ENCODE peak calls at places on chromosomes 4 and X, in ten cellular contexts. Y is AG08396; Z is heart right ventricle; C is suprapubic skin; J is GOT3; F is AG20443; S is NCI-H345; W is activated T-helper 1 cell treated with anti-CD3 and anti-CD28 coated beads, Interleukin-2, amount 50 U/mL, for 16 hours; L is ELR; D is sciatic nerve. G is an unnamed sample.

GRCh38 chr4:82746705-82747567 is 51.7 kb downstream of the SCD5 start:
- DNase-seq in Y (no peak), Z (no peak), C (no peak), J (no peak), F (no peak), S (no peak), W (no peak), L (no peak), D (no peak), G (no peak)

GRCh38 chr4:161762796-161763195 is 401.0 kb downstream of the FSTL5 start:
- DNase-seq in Y (no peak), Z (no peak), C (no peak), J (no peak), F (no peak), S (no peak), W (no peak), L (peak; percentile 50), D (no peak), G (no peak)

GRCh38 chrX:24260827-24261550 is 52.9 kb downstream of the SUPT20HL2 start:
- DNase-seq in Y (no peak), Z (no peak), C (no peak), J (no peak), F (peak; percentile 46), S (no peak), W (no peak), L (peak; percentile 56), D (no peak), G (no peak)

GRCh38 chr4:84971319-84971932 is 4.9 kb upstream of the WDFY3 start:
- DNase-seq in Y (peak; percentile 32), Z (no peak), C (no peak), J (no peak), F (peak; percentile 52), S (peak; percentile 46), W (no peak), L (peak; percentile 75), D (no peak), G (peak; percentile 78)

GRCh38 chr4:149980941-149981340 is 97.3 kb upstream of the DCLK2 start:
- DNase-seq in Y (peak; percentile 43), Z (no peak), C (no peak), J (peak; percentile 1), F (peak; percentile 71), S (peak; percentile 30), W (no peak), L (peak; percentile 58), D (peak; percentile 68), G (peak; percentile 68)

GRCh38 chrX:70168238-70169188 is 8.8 kb upstream of the DGAT2L6 start:
- DNase-seq in Y (peak; percentile 61), Z (no peak), C (no peak), J (no peak), F (peak; percentile 64), S (no peak), W (no peak), L (peak; percentile 77), D (no peak), G (peak; percentile 12)

GRCh38 chr4:38821739-38822138 is 17.1 kb upstream of the TLR1 start:
- DNase-seq in Y (no peak), Z (no peak), C (no peak), J (no peak), F (no peak), S (no peak), W (no peak), L (peak; percentile 74), D (no peak), G (no peak)

GRCh38 chr4:85953651-85954018 is 406.2 kb downstream of the MAPK10 start:
- DNase-seq in Y (no peak), Z (no peak), C (no peak), J (no peak), F (peak; percentile 36), S (no peak), W (no peak), L (peak; percentile 89), D (no peak), G (no peak)

GRCh38 chr4:25859429-25860148 is 3.2 kb downstream of the SEL1L3 start:
- DNase-seq in Y (no peak), Z (no peak), C (no peak), J (no peak), F (no peak), S (no peak), W (no peak), L (no peak), D (no peak), G (peak; percentile 65)

GRCh38 chrX:153590961-153591956 is 7.7 kb downstream of the CCNQ start:
- DNase-seq in Y (no peak), Z (no peak), C (no peak), J (no peak), F (no peak), S (no peak), W (no peak), L (no peak), D (no peak), G (no peak)

GRCh38 chrX:46279925-46280313 is 265.3 kb downstream of the ZNF674 start:
- DNase-seq in Y (peak; percentile 59), Z (no peak), C (no peak), J (no peak), F (peak; percentile 26), S (no peak), W (no peak), L (peak; percentile 74), D (no peak), G (no peak)

GRCh38 chr4:54547299-54548097 is 110.3 kb upstream of the KIT start:
- DNase-seq in Y (no peak), Z (no peak), C (no peak), J (no peak), F (no peak), S (no peak), W (no peak), L (no peak), D (no peak), G (no peak)

GRCh38 chr4:3519468-3520264 is 12.6 kb downstream of the LRPAP1 start:
- DNase-seq in Y (no peak), Z (no peak), C (peak; percentile 40), J (no peak), F (no peak), S (no peak), W (no peak), L (no peak), D (no peak), G (no peak)

GRCh38 chr4:98642991-98643426 is 15.4 kb downstream of the TSPAN5 start:
- DNase-seq in Y (no peak), Z (no peak), C (no peak), J (no peak), F (no peak), S (no peak), W (no peak), L (peak; percentile 85), D (no peak), G (no peak)

GRCh38 chrX:1242901-1243402 is 25.7 kb upstream of the CSF2RA start:
- DNase-seq in Y (no peak), Z (no peak), C (no peak), J (no peak), F (no peak), S (no peak), W (no peak), L (peak; percentile 16), D (no peak), G (no peak)

GRCh38 chr4:71184195-71184781 is 154.5 kb upstream of the SLC4A4 start:
- DNase-seq in Y (peak; percentile 55), Z (no peak), C (no peak), J (no peak), F (peak; percentile 47), S (peak; percentile 20), W (no peak), L (peak; percentile 80), D (peak; percentile 68), G (peak; percentile 87)

GRCh38 chr4:88219099-88219498 is 60.7 kb upstream of the ABCG2 start:
- DNase-seq in Y (peak; percentile 35), Z (no peak), C (no peak), J (no peak), F (peak; percentile 47), S (peak; percentile 42), W (no peak), L (peak; percentile 66), D (no peak), G (peak; percentile 69)

GRCh38 chr4:62225972-62226371 is 1025.8 kb downstream of the ADGRL3 start:
- DNase-seq in Y (no peak), Z (no peak), C (no peak), J (no peak), F (no peak), S (no peak), W (no peak), L (peak; percentile 15), D (no peak), G (no peak)

GRCh38 chrX:11406109-11406755 is 113.0 kb downstream of the AMELX start:
- DNase-seq in Y (no peak), Z (no peak), C (no peak), J (no peak), F (no peak), S (no peak), W (no peak), L (peak; percentile 13), D (no peak), G (no peak)

GRCh38 chrX:108018659-108019381 is 26.0 kb upstream of the VSIG1 start:
- DNase-seq in Y (no peak), Z (no peak), C (no peak), J (no peak), F (no peak), S (no peak), W (no peak), L (no peak), D (no peak), G (no peak)

GRCh38 chrX:49792376-49792775 is 36.7 kb upstream of the PAGE4 start:
- DNase-seq in Y (no peak), Z (no peak), C (no peak), J (no peak), F (no peak), S (no peak), W (no peak), L (no peak), D (no peak), G (no peak)

GRCh38 chr4:56730097-56730496 is 49.0 kb upstream of the HOPX start:
- DNase-seq in Y (no peak), Z (no peak), C (no peak), J (no peak), F (no peak), S (no peak), W (no peak), L (no peak), D (no peak), G (no peak)

GRCh38 chrX:16023790-16024734 is 99.3 kb upstream of the GRPR start:
- DNase-seq in Y (no peak), Z (no peak), C (no peak), J (no peak), F (peak; percentile 13), S (no peak), W (no peak), L (peak; percentile 77), D (no peak), G (no peak)

GRCh38 chr4:15013585-15013984 is 11.3 kb downstream of the CPEB2 start:
- DNase-seq in Y (no peak), Z (no peak), C (no peak), J (no peak), F (no peak), S (no peak), W (no peak), L (no peak), D (no peak), G (no peak)

GRCh38 chr4:184684491-184685189 is 35.1 kb downstream of the PRIMPOL start:
- DNase-seq in Y (no peak), Z (no peak), C (no peak), J (no peak), F (peak; percentile 21), S (no peak), W (no peak), L (no peak), D (no peak), G (no peak)

GRCh38 chr4:4460759-4461158 is 73.9 kb downstream of the NSG1 start:
- DNase-seq in Y (no peak), Z (no peak), C (no peak), J (no peak), F (no peak), S (no peak), W (no peak), L (no peak), D (no peak), G (no peak)

GRCh38 chr4:138175337-138175794 is 66.8 kb downstream of the SLC7A11 start:
- DNase-seq in Y (peak; percentile 13), Z (no peak), C (no peak), J (no peak), F (no peak), S (peak; percentile 85), W (no peak), L (no peak), D (no peak), G (peak; percentile 42)

G was measured in cerebellar cortex.